ENCODE peak calls at places on chromosomes 6 and 20, in seven cellular contexts. P is IMR-90, E is Peyer's patch, D is astrocyte, I is heart left ventricle, W is testis, U is body of pancreas. Q is an unnamed sample.

GRCh38 chr6:118959903-118960302 is 24.9 kb upstream of the MCM9 start:
- DNase-seq in W (no peak), I (no peak), P (no peak), E (no peak), U (no peak), D (no peak), Q (no peak)

GRCh38 chr6:102127253-102127652 is 733.7 kb downstream of the GRIK2 start:
- DNase-seq in U (no peak), W (no peak), P (no peak), E (no peak), I (no peak), D (no peak), Q (no peak)

GRCh38 chr6:132357120-132357519 is 44.2 kb downstream of the MOXD1 start:
- DNase-seq in E (no peak), U (no peak), P (peak; percentile 66), W (no peak), D (peak; percentile 33), I (no peak), Q (no peak)

GRCh38 chr6:34145161-34146020 is 496 bp downstream of the GRM4 start:
- DNase-seq in E (peak; percentile 49), U (no peak), D (peak; percentile 53), W (no peak), I (no peak), P (peak; percentile 46), Q (peak; percentile 55)

GRCh38 chr6:363291-363690 is 28.3 kb upstream of the IRF4 start:
- DNase-seq in W (no peak), P (no peak), I (no peak), E (no peak), D (no peak), U (no peak), Q (no peak)

GRCh38 chr20:34293589-34293988 is 9.6 kb downstream of the AHCY start:
- DNase-seq in W (no peak), D (no peak), E (no peak), I (no peak), U (no peak), P (no peak), Q (no peak)

GRCh38 chr20:57061058-57061900 is 205.2 kb downstream of the BMP7 start:
- DNase-seq in U (no peak), I (no peak), P (no peak), W (no peak), D (no peak), E (no peak), Q (peak; percentile 51)

GRCh38 chr6:29530671-29531310 is 28.7 kb downstream of the UBD start:
- DNase-seq in U (no peak), W (no peak), I (no peak), D (no peak), P (no peak), E (no peak), Q (no peak)

GRCh38 chr6:128209771-128210170 is 308.9 kb upstream of the THEMIS start:
- DNase-seq in W (no peak), P (peak; percentile 79), D (peak; percentile 90), I (no peak), U (no peak), E (no peak), Q (no peak)

GRCh38 chr20:61901421-61902212 is 164.1 kb downstream of the TAF4 start:
- DNase-seq in D (no peak), E (no peak), U (no peak), P (peak; percentile 4), I (no peak), W (no peak), Q (no peak)

GRCh38 chr20:32473231-32474008 is 111.7 kb downstream of the NOL4L start:
- DNase-seq in D (no peak), U (no peak), P (no peak), I (peak; percentile 8), W (no peak), E (peak; percentile 77), Q (peak; percentile 11)

GRCh38 chr6:69005194-69005593 is 370.1 kb downstream of the ADGRB3 start:
- DNase-seq in U (no peak), P (no peak), I (no peak), W (no peak), D (peak; percentile 75), E (no peak), Q (no peak)

DNA sequence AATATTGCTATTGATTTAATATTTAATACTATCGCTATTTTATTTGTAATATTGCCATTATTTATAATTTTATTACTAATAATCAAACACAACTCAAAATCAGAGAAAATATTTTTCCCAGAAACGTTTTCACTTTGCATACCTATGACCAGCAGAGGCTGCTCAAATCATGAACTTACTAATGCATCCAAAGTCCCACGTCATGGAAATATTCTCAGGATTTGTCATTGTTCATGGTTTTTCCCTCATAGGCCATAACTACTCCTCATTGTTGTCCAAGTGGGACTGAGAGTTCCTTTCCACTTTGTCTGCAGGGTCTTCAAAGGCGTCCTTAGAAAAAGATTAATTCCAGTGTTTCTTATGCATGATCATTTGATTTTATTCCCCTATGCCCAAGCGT is 344.8 kb downstream of the THBS2 start:
- DNase-seq in D (peak; percentile 71), P (peak; percentile 75), I (no peak), U (no peak), W (no peak), E (no peak), Q (no peak)
- TF ChIP-seq CTCF in D (peak; percentile 20), P (peak; percentile 40), I (no peak), U (no peak), W (no peak), E (no peak), Q (no peak)

GRCh38 chr20:19975436-19975799 is 41.7 kb upstream of the NAA20 start:
- DNase-seq in D (peak; percentile 61), P (peak; percentile 54), E (no peak), W (peak; percentile 77), U (peak; percentile 64), I (no peak), Q (peak; percentile 41)

GRCh38 chr20:19974621-19975435 is 42.3 kb upstream of the NAA20 start:
- DNase-seq in D (peak; percentile 94), E (peak; percentile 60), W (peak; percentile 80), I (peak; percentile 90), P (peak; percentile 97), U (peak; percentile 95), Q (peak; percentile 71)

GRCh38 chr20:19977373-19977770 is 39.8 kb upstream of the NAA20 start:
- DNase-seq in U (no peak), I (no peak), P (no peak), W (no peak), E (no peak), D (peak; percentile 69), Q (no peak)

GRCh38 chr20:19976595-19977372 is 40.4 kb upstream of the NAA20 start:
- DNase-seq in U (peak; percentile 79), P (peak; percentile 83), E (no peak), W (peak; percentile 57), I (peak; percentile 72), D (peak; percentile 90), Q (no peak)

DNA sequence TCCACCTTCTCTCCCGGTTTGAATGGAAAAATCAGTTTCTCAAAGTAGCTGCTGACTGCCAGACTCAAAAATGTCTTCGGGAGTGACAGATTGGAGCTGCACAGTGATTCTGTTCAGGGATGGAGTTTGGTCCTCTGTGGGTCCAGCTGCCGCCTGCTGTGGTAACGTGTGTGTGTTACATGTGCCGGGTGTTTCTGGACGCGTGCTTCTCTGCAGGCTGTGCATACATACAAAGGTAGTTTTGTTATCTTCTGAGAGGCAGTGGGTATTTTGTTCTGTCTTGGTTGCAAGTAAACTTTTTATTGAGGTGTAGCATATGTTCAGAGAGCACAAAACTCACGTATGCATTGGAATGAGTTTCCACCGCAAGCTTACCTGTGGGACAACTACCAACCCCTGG is 41.3 kb upstream of the NAA20 start:
- DNase-seq in E (no peak), W (peak; percentile 49), I (no peak), D (peak; percentile 36), P (no peak), U (peak; percentile 57), Q (peak; percentile 39)
- H3K4me1 ChIP-seq in E (no peaks in the 10 kb centered on the region), W (peaks cover 35% of the 10 kb centered on the region), I (peaks cover 13% of the 10 kb centered on the region), D (peaks cover 39% of the 10 kb centered on the region), P (peaks cover 21% of the 10 kb centered on the region), U (peaks cover 61% of the 10 kb centered on the region), Q (no peaks in the 10 kb centered on the region)

GRCh38 chr6:148407372-148407771 is 64.7 kb downstream of the SASH1 start:
- DNase-seq in E (no peak), U (no peak), W (no peak), I (no peak), D (peak; percentile 97), P (peak; percentile 97), Q (no peak)
- H3K4me3 ChIP-seq in E (no peak overlapping the region), U (no peak overlapping the region), W (no peak overlapping the region), I (no peak overlapping the region), D (no peak overlapping the region), P (no peak overlapping the region), Q (no peak overlapping the region)

GRCh38 chr6:80605165-80605989 is 498.9 kb downstream of the BCKDHB start:
- DNase-seq in P (peak; percentile 68), W (no peak), I (no peak), D (peak; percentile 49), U (no peak), E (no peak), Q (peak; percentile 13)
- TF ChIP-seq CTCF in P (peak; percentile 56), W (peak; percentile 33), I (peak; percentile 70), D (peak; percentile 57), U (peak; percentile 25), E (peak; percentile 52), Q (peak; percentile 71)

GRCh38 chr20:50381771-50382593 is 128.2 kb upstream of the PTPN1 start:
- DNase-seq in U (no peak), I (no peak), E (no peak), P (no peak), D (no peak), W (peak; percentile 43), Q (no peak)

GRCh38 chr20:50379049-50379990 is 130.9 kb upstream of the PTPN1 start:
- DNase-seq in U (peak; percentile 96), D (peak; percentile 45), I (peak; percentile 89), P (peak; percentile 92), W (peak; percentile 95), E (peak; percentile 87), Q (peak; percentile 66)

GRCh38 chr20:50379991-50380696 is 130.0 kb upstream of the PTPN1 start:
- DNase-seq in E (no peak), P (no peak), I (no peak), D (no peak), W (no peak), U (no peak), Q (no peak)

GRCh38 chr20:50380697-50381040 is 129.5 kb upstream of the PTPN1 start:
- DNase-seq in P (peak; percentile 65), I (no peak), D (no peak), U (peak; percentile 57), E (no peak), W (peak; percentile 63), Q (peak; percentile 65)

DNA sequence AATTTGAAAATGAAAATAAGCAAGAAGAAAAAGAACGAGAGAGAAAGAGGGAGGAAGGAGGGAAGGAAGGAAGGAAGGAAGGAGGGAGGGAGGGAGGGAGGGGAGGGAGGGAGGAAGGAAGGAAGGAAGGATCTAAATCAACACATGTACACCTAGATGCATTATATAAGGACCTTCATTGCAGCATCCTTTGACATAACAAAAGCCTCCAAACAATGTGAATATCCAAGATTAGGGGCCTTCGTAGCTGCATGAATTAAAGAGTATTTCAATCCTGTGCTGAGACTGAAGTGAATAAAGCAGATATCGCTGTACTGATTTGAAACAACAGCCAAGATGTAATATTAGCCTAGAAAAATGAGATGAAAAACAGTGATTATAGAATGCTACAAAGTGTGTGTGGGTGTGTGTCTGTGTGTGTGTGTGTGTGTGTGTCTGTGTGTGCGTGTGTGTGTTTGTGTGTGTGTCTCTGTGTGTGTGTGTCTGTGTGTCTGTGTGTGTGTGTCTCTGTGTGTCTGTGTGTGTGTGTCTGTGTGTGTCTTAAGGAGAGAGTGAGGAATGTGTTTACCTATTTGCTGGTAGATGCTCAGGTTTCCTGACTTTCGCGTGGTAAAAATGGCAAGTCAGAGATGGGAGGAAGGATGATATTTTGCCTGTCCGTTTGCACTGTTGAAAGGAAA is 129.0 kb upstream of the PTPN1 start:
- DNase-seq in P (no peak), I (no peak), E (no peak), D (no peak), W (no peak), U (no peak), Q (no peak)
- H3K4me1 ChIP-seq in P (peaks cover 19% of the 10 kb centered on the region), I (peaks cover 9% of the 10 kb centered on the region), E (no peaks in the 10 kb centered on the region), D (no peaks in the 10 kb centered on the region), W (peaks cover 30% of the 10 kb centered on the region), U (peaks cover 59% of the 10 kb centered on the region), Q (peaks cover 7% of the 10 kb centered on the region)

Q was measured in BE2C.